ENCODE peak calls at places on chromosomes 11 and 22, in five cellular contexts. Q is lung, N is NT2/D1, G is prostate gland, T is foreskin keratinocyte. S is an unnamed sample. For H3K4me1, the result is how much of the 10 kb centered on the place peaks cover.

GRCh38 chr11:1177020-1177770 is 19.4 kb downstream of the MUC5AC start:
- DNase-seq in Q (no peak), G (no peak), N (no peak), T (no peak), S (no peak)

GRCh38 chr11:86477495-86478155 is 102.9 kb downstream of the CCDC81 start:
- DNase-seq in Q (no peak), T (no peak), N (no peak), G (no peak), S (peak)

GRCh38 chr11:120210651-120211521 is at the start of gene OAF:
- DNase-seq in Q (peak), N (peak), T (peak), G (peak), S (peak)

GRCh38 chr22:36406721-36407120 is 19.0 kb upstream of the MYH9 start:
- DNase-seq in N (no peak), T (no peak), G (no peak), Q (no peak), S (peak)

GRCh38 chr22:46803031-46803880 is 40.8 kb downstream of the TBC1D22A start:
- DNase-seq in Q (peak), N (no peak), T (no peak), G (no peak), S (peak)

GRCh38 chr11:16603890-16604783 is 134.3 kb upstream of the C11orf58 start:
- DNase-seq in N (no peak), Q (no peak), T (no peak), G (peak), S (peak)

GRCh38 chr11:95715777-95716241 is 73.8 kb downstream of the FAM76B start:
- DNase-seq in N (no peak), T (peak), Q (no peak), G (no peak), S (no peak)

GRCh38 chr11:18987454-18988231 is 48.4 kb upstream of the MRGPRX1 start:
- DNase-seq in Q (no peak), T (peak), N (no peak), G (no peak), S (no peak)

GRCh38 chr11:31160504-31161422 is 208.8 kb downstream of the DCDC1 start:
- DNase-seq in Q (no peak), N (no peak), G (no peak), T (no peak), S (no peak)

GRCh38 chr11:11620251-11620965 is 1.4 kb downstream of the GALNT18 start:
- DNase-seq in T (peak), G (peak), N (no peak), Q (peak), S (peak)
- H3K4me1 ChIP-seq in T (under half), G (under half), N (under half), Q (under half), S (under half)

GRCh38 chr22:38017939-38018885 is 33.9 kb upstream of the SOX10 start:
- DNase-seq in N (no peak), Q (no peak), G (no peak), T (no peak), S (no peak)
- H3K4me1 ChIP-seq in N (under half), Q (under half), G (under half), T (under half), S (under half)

DNA sequence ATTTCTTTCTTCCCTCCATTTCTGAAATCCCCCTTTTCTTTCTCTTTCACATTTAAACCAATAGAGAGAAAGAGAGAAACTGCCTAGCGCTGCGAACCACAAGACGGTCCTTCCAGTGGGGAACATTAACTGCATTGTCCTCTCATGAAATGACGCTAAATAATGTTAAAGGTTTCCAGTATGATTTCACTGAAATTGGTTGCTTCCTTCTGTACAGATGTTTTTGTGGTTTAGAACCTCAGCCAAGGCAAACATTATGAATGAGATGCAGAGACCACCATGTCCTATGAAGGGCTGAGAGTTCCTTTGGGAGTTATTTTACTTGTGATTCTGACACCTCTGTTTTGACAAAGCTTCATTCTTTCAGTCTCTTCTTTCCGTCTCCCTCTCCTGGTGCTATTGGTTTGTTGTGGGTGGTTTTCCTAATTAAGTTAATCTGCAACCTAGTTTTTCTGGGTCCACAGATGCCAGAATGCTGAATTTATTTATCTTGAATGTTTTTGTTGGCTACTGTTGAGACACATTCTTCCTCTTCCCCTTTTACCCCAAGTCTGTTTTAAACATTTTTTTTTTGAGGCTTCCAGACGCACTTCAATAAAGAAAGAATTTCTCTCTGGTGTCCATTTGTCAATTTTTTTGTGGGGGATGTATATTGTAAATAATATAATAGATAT is 52.0 kb downstream of the ZBTB16 start:
- DNase-seq in T (no peak), G (no peak), N (no peak), Q (no peak), S (no peak)
- H3K4me1 ChIP-seq in T (under half), G (under half), N (under half), Q (half or more), S (half or more)

GRCh38 chr22:32621656-32622003 is 147.0 kb downstream of the FBXO7 start:
- DNase-seq in N (no peak), G (no peak), Q (no peak), T (no peak), S (no peak)
- H3K4me1 ChIP-seq in N (under half), G (under half), Q (under half), T (under half), S (half or more)

GRCh38 chr11:128718064-128718463 is 24.2 kb downstream of the FLI1 start:
- DNase-seq in G (no peak), T (no peak), N (no peak), Q (no peak), S (no peak)
- H3K4me1 ChIP-seq in G (under half), T (under half), N (under half), Q (under half), S (under half)

DNA sequence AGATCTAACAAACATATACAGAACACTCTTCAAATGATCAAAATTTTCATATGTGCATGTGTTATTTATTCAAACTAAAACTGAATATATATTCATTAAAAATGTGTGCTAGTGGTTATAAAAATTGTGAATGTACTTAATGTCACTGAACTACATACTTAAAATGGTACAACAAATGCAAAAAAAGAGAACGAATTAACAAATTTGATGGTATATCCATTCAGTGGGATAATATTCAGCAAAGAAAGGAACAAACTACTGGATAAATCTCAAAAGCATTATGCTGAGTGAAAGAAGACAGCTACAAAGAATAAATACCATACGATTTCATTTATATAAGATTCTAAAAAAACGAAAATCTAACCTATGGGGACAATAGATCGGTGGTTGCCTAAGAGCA is 64.1 kb downstream of the NARS2 start:
- DNase-seq in T (no peak), Q (no peak), G (no peak), N (no peak), S (no peak)
- H3K4me1 ChIP-seq in T (under half), Q (under half), G (under half), N (under half), S (under half)

DNA sequence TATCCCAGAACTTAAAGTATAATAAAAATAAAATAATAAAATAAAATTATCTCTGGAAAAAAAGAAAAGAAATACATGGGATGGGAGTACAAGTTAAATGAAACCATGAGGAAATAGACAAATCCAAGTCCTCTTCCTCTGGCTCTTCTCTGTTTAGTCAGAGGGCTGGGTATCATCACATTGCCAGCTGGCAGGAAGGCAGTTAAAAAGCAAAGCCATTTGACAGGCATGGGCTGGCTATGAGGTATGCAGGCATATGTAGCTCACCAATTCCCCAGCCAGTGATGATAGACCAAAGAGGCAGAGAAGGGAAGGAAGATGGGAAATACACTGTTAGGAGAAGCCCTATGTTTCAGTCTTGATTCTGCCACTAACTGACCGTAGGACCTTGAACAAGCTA is 6.5 kb downstream of the LYVE1 start:
- DNase-seq in Q (no peak), G (no peak), N (no peak), T (no peak), S (no peak)
- H3K4me1 ChIP-seq in Q (under half), G (under half), N (under half), T (under half), S (under half)

DNA sequence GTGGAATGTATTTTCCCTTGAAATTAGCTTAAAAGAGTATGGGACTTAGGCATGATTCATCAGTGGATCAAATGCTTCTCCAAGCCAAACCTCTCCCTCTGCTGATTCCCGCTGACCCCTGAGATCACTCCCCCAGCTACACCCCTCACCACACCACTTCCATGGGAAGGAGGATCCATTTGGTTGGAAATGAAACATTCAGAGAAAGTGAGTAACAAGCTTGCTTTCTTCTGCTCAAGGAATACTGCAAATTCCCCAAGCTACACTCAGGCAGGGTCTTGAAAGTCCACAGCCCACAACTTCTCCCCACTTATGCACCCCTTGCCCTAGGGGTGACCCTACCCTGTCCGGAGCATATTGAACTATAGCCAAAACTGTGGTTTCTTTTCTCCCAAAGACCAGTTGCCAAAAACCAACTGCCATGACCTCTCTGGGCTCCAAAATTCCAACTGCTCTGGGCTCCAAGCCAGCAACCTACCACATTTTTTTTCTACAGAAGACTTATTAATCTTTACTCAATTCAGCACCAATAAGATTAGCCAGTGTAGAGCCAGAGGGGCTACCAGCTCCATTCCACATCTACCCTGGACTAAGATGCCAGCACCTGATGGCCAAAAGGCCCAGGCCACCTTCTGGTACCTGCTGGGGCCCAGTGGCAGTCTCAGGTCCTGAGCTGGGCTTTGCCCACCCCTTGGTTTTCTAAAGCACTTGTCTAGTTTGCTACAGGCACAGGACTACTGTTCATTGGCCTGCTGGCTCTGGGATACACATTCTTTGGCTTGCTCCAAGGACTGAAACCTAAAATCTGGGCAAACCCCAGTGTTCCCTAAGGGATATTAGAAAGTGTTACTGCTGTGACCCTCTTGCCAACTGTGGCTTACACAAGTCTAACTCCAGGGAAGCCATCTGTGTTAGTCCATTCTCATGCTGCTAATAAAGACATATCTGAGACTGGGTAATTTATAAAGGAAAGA is 101.1 kb downstream of the MICAL3 start:
- DNase-seq in G (no peak), N (no peak), T (no peak), Q (no peak), S (peak)
- H3K4me1 ChIP-seq in G (under half), N (under half), T (half or more), Q (under half), S (half or more)

GRCh38 chr11:112464949-112465348 is 204.3 kb upstream of the PLET1 start:
- DNase-seq in N (no peak), G (no peak), T (no peak), Q (peak), S (no peak)
- H3K4me1 ChIP-seq in N (under half), G (under half), T (under half), Q (under half), S (under half)